ENCODE peak calls at places on chromosome 9, in nine cellular contexts. W is uterus; E is astrocyte of the cerebellum; H is CD8-positive, alpha-beta T cell; U is Caco-2; C is lower lobe of right lung; K is OCI-LY7; X is psoas muscle; O is stomach. P is an unnamed sample.

GRCh38 chr9:85425153-85425611 is 316.6 kb downstream of the AGTPBP1 start:
- DNase-seq in W (no peak), E (no peak), H (peak; percentile 22), U (peak; percentile 54), C (peak; percentile 64), K (peak; percentile 47), X (peak; percentile 37), O (peak; percentile 55), P (peak; percentile 34)

GRCh38 chr9:135110416-135110815 is 22.9 kb downstream of the OLFM1 start:
- DNase-seq in W (no peak), E (no peak), H (no peak), U (no peak), C (no peak), K (no peak), X (no peak), O (no peak), P (no peak)

GRCh38 chr9:113657765-113658564 is 194.4 kb downstream of the RGS3 start:
- DNase-seq in W (peak; percentile 83), E (peak; percentile 68), H (peak; percentile 81), U (peak; percentile 84), C (peak; percentile 86), K (peak; percentile 79), X (peak; percentile 82), O (peak; percentile 91), P (peak; percentile 90)

GRCh38 chr9:92455217-92455616 is 27.1 kb downstream of the ASPN start:
- DNase-seq in W (no peak), E (no peak), H (no peak), U (no peak), C (no peak), K (peak; percentile 15), X (no peak), O (no peak), P (no peak)

GRCh38 chr9:128899566-128900322 is 17.8 kb downstream of the LRRC8A start:
- DNase-seq in W (no peak), E (no peak), H (no peak), U (no peak), C (no peak), K (no peak), X (no peak), O (no peak), P (no peak)

GRCh38 chr9:35906923-35907699 is 1.1 kb downstream of the HRCT1 start:
- DNase-seq in W (peak; percentile 86), E (peak; percentile 60), H (no peak), U (no peak), C (peak; percentile 82), K (no peak), X (peak; percentile 76), O (no peak), P (peak; percentile 80)

GRCh38 chr9:98796364-98797101 is at the start of gene ANKS6:
- DNase-seq in W (peak; percentile 71), E (no peak), H (peak; percentile 88), U (peak; percentile 77), C (peak; percentile 88), K (peak; percentile 82), X (peak; percentile 87), O (peak; percentile 91), P (peak; percentile 81)

GRCh38 chr9:114953917-114954316 is 23.5 kb upstream of the TNFSF8 start:
- DNase-seq in W (peak; percentile 16), E (peak; percentile 74), H (no peak), U (no peak), C (no peak), K (no peak), X (no peak), O (no peak), P (peak; percentile 29)

GRCh38 chr9:115158666-115159481 is 40.9 kb upstream of the TNC start:
- DNase-seq in W (no peak), E (no peak), H (no peak), U (no peak), C (no peak), K (no peak), X (no peak), O (no peak), P (no peak)

GRCh38 chr9:37371565-37372464 is 50.7 kb upstream of the GRHPR start:
- DNase-seq in W (no peak), E (no peak), H (no peak), U (no peak), C (no peak), K (peak; percentile 70), X (no peak), O (no peak), P (no peak)

GRCh38 chr9:130770679-130771442 is 64.2 kb upstream of the ABL1 start:
- DNase-seq in W (no peak), E (peak; percentile 70), H (no peak), U (no peak), C (no peak), K (peak; percentile 49), X (no peak), O (no peak), P (no peak)

GRCh38 chr9:132199056-132199455 is 37.2 kb downstream of the NTNG2 start:
- DNase-seq in W (no peak), E (no peak), H (no peak), U (no peak), C (no peak), K (no peak), X (no peak), O (no peak), P (no peak)

GRCh38 chr9:111961575-111961974 is 65.0 kb downstream of the UGCG start:
- DNase-seq in W (no peak), E (peak; percentile 95), H (no peak), U (no peak), C (no peak), K (no peak), X (no peak), O (peak; percentile 68), P (no peak)

GRCh38 chr9:111959468-111959941 is 62.9 kb downstream of the UGCG start:
- DNase-seq in W (no peak), E (no peak), H (no peak), U (peak; percentile 84), C (peak; percentile 63), K (no peak), X (peak; percentile 73), O (peak; percentile 63), P (no peak)

GRCh38 chr9:31103836-31104235 is 1280.6 kb upstream of the ACO1 start:
- DNase-seq in W (no peak), E (peak; percentile 33), H (no peak), U (no peak), C (no peak), K (no peak), X (no peak), O (no peak), P (no peak)

GRCh38 chr9:9521033-9521779 is 1091.6 kb downstream of the PTPRD start:
- DNase-seq in W (no peak), E (no peak), H (no peak), U (no peak), C (no peak), K (no peak), X (no peak), O (no peak), P (no peak)

GRCh38 chr9:100129772-100130171 is 30.7 kb downstream of the INVS start:
- DNase-seq in W (no peak), E (no peak), H (no peak), U (no peak), C (no peak), K (no peak), X (no peak), O (no peak), P (no peak)

GRCh38 chr9:5186416-5187169 is 1.2 kb upstream of the INSL6 start:
- DNase-seq in W (no peak), E (peak; percentile 57), H (peak; percentile 56), U (peak; percentile 43), C (no peak), K (peak; percentile 50), X (no peak), O (peak; percentile 59), P (peak; percentile 29)
- TF ChIP-seq CTCF in W (peak; percentile 47), E (peak; percentile 75), H (peak; percentile 76), U (peak; percentile 37), C (peak; percentile 76), K (peak; percentile 71), X (peak; percentile 70), O (peak; percentile 58), P (peak; percentile 67)

DNA sequence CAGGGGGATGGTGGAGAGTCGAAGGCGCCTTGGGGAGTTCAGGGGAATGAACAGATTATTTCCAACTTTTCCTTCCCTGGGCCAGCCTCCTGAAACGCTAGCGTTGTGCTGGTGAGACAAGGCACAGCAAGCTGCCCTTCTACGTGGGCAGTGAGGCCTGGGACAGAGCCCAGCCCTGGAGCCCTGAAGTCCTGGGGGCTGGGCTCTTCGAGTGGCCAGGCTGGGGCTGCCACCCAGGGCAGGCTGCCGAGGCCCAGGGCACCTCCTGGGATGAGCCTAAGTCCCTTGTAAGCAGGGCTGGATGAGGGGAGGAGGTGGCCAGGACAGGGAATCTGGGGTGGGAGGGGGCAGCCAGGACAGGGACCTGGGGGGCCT is 1.4 kb upstream of the LCN12 start:
- DNase-seq in W (no peak), E (no peak), H (no peak), U (no peak), C (peak; percentile 52), K (no peak), X (peak; percentile 21), O (no peak), P (no peak)
- H3K4me3 ChIP-seq in W (peak overlapping the region; percentile 45), E (peak overlapping the region; percentile 46), H (peak overlapping the region; percentile 70), U (peak overlapping the region; percentile 60), C (peak overlapping the region; percentile 81), K (peak overlapping the region; percentile 72), X (peak overlapping the region; percentile 85), O (peak overlapping the region; percentile 75), P (peak overlapping the region; percentile 71)

DNA sequence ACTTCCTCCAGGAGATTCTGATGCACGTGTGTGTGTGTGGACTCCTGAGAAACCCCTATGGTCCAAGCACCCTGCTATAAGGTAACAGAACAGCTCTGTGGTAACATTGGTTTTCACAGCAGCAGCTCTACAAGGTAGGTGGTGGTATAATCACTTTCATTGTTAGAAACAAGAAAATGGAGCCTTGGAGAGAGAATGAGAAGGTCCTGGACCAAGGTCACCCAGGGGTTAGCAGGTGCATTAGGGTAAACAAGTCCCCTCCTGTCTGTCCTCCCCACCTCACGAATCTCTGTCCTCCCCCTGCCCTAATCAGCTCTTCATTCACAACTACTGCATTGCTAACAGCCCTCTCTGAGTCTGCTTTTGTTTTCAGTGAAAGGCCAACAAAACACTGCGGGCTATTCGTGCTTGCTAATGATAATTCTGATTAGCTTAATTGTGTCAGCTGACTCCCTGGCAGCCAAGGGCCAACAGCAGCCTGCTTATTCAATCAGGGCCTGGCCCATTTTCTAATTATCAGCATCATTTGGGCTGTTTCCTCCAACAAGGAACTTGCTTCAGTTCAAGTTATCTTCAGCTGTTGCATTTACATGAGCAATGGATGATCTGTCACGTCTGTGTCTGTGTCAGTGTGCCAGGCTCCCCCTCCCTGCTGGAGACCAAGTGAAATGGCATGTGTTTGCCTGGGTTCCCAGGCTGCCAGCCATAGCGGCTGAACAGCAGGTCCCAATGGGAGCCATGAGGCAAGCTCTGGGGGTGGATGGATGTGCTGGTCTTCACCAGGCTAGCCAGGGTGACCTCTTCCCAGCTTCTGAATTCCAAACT is 56.7 kb upstream of the EQTN start:
- DNase-seq in W (no peak), E (no peak), H (no peak), U (no peak), C (no peak), K (no peak), X (peak; percentile 45), O (no peak), P (no peak)
- TF ChIP-seq CTCF in W (no peak), E (no peak), H (no peak), U (no peak), C (no peak), K (no peak), X (no peak), O (no peak), P (no peak)

DNA sequence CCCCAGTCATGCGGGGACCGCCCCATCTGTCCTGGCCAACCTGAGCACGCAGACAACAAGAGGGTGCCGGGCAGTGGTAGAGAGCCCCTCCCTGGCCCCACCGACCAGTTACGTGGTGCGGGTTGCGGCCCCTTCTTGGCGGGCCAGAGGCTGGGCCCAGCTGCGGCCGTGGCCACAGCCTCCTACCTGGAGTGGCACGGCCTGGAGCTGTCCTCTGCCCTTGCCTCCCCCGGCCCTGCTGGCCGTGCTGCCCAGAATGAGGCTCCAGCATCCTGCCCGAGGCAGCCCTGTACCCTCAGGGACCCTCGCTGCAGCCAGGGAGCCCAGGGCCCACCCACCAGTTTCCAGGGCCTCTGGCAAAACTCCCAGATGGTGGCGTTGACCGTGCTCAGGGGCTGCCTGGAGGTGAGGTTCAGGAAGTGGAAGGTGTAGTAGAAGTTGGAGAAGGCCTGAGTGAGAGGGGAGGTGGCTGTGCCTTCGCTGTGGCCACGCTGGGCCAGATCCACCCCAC is 5.7 kb downstream of the ENTPD8 start:
- DNase-seq in W (peak; percentile 18), E (no peak), H (no peak), U (no peak), C (peak; percentile 39), K (no peak), X (peak; percentile 13), O (no peak), P (peak; percentile 12)
- H3K4me3 ChIP-seq in W (no peak overlapping the region), E (no peak overlapping the region), H (no peak overlapping the region), U (no peak overlapping the region), C (no peak overlapping the region), K (no peak overlapping the region), X (no peak overlapping the region), O (peak overlapping the region; percentile 28), P (no peak overlapping the region)

P was measured in heart left ventricle.